ENCODE peak calls at places on chromosomes 12 and 14, in ten cellular contexts. S is body of pancreas, G is testis, I is thyroid gland, U is K562, F is heart left ventricle, O is prostate gland, V is uterus, K is stomach, J is esophagus muscularis mucosa. W is an unnamed sample.

GRCh38 chr12:52234226-52234810 is 1.3 kb downstream of the KRT7 start:
- DNase-seq in S (no peak), G (no peak), I (peak; percentile 26), U (no peak), F (no peak), O (no peak), V (no peak), K (no peak), J (no peak), W (no peak)

GRCh38 chr12:20350495-20350894 is 17.8 kb upstream of the PDE3A start:
- DNase-seq in S (no peak), G (no peak), I (no peak), U (no peak), F (no peak), O (no peak), V (no peak), K (no peak), J (no peak), W (no peak)

GRCh38 chr14:58566979-58567378 is 70.8 kb upstream of the DACT1 start:
- DNase-seq in S (no peak), G (no peak), I (no peak), U (no peak), F (no peak), O (no peak), V (no peak), K (no peak), J (no peak), W (no peak)

GRCh38 chr12:28242129-28242887 is 52.1 kb downstream of the CCDC91 start:
- DNase-seq in S (no peak), G (no peak), I (peak; percentile 19), U (peak; percentile 89), F (no peak), O (no peak), V (no peak), K (no peak), J (no peak), W (no peak)

GRCh38 chr12:114003286-114003685 is 37.2 kb upstream of the RBM19 start:
- DNase-seq in S (no peak), G (no peak), I (no peak), U (no peak), F (no peak), O (no peak), V (no peak), K (no peak), J (no peak), W (no peak)

GRCh38 chr12:76495556-76495955 is 64.0 kb downstream of the OSBPL8 start:
- DNase-seq in S (no peak), G (no peak), I (no peak), U (no peak), F (no peak), O (no peak), V (no peak), K (no peak), J (no peak), W (no peak)

GRCh38 chr14:30582376-30582775 is 23.4 kb downstream of the G2E3 start:
- DNase-seq in S (no peak), G (no peak), I (no peak), U (no peak), F (no peak), O (no peak), V (no peak), K (no peak), J (no peak), W (no peak)

GRCh38 chr14:102279282-102279681 is 25.7 kb downstream of the MOK start:
- DNase-seq in S (no peak), G (no peak), I (no peak), U (no peak), F (no peak), O (no peak), V (no peak), K (no peak), J (no peak), W (no peak)

GRCh38 chr14:91417983-91418386 is 365 bp upstream of the CCDC88C start:
- DNase-seq in S (peak; percentile 46), G (peak; percentile 41), I (no peak), U (peak; percentile 64), F (no peak), O (no peak), V (no peak), K (peak; percentile 61), J (no peak), W (no peak)

GRCh38 chr14:105207460-105207901 is 26.4 kb upstream of the NUDT14 start:
- DNase-seq in S (no peak), G (no peak), I (no peak), U (no peak), F (peak; percentile 79), O (no peak), V (no peak), K (no peak), J (no peak), W (no peak)
- TF ChIP-seq CTCF in S (no peak), G (no peak), I (no peak), U (no peak), F (no peak), O (no peak), V (no peak), K (no peak), J (no peak), W (no peak)

GRCh38 chr14:81534510-81535074 is 939 bp upstream of the SEL1L start:
- DNase-seq in S (no peak), G (no peak), I (no peak), U (no peak), F (no peak), O (no peak), V (no peak), K (no peak), J (no peak), W (no peak)

GRCh38 chr14:81536125-81536771 is 2.6 kb upstream of the SEL1L start:
- DNase-seq in S (peak; percentile 52), G (no peak), I (no peak), U (no peak), F (no peak), O (peak; percentile 19), V (no peak), K (no peak), J (no peak), W (no peak)

GRCh38 chr14:81533212-81533535 is 479 bp downstream of the SEL1L start:
- DNase-seq in S (no peak), G (no peak), I (no peak), U (peak; percentile 6), F (no peak), O (no peak), V (no peak), K (no peak), J (no peak), W (no peak)

GRCh38 chr14:81535399-81536124 is 1.9 kb upstream of the SEL1L start:
- DNase-seq in S (no peak), G (no peak), I (no peak), U (no peak), F (no peak), O (no peak), V (no peak), K (no peak), J (no peak), W (no peak)

DNA sequence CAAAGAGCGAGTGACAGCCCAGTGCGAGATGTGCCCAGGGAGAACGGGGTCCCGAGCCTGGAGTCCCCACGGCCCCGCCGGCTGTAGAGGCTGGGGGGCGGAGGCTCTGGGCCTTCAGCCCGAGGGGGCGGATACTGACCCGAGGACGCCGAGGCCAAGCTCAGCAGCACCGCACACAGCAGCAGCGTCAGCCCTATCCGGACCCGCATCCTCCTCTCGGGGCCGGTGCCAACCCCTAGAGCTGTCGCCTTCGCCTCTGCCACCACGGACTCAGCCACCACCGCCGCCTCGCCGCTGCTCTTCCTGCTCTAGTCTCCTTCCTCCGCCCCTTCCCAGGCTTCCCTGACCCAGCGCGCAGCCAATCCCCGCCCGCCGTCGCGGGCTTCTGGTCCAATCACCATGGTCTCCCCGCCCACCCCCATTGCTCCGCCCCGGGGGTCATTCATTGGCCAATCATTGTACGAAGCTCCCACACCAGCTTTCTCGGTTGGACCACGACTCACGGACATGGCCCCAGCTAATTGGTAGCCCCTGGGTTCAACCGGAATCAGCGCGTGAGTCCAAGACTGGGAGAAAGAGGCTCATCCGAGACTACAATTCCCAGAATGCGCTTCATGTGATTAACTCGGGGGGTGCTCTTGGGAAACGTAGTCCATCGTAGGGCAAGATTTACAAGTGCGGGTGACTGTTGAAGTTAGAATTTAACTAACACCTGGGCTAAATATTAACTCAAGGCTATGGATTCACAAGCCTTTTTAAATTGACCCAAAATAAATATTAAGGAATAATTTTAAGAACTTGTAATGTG is at the start of gene SEL1L:
- DNase-seq in S (peak; percentile 100), G (peak; percentile 100), I (peak; percentile 100), U (peak; percentile 98), F (peak; percentile 100), O (peak; percentile 100), V (peak; percentile 99), K (peak; percentile 99), J (peak; percentile 100), W (peak; percentile 100)
- TF ChIP-seq POLR2A in S (peak; percentile 99), G (peak; percentile 49), I (peak; percentile 85), U (peak; percentile 77), F (peak; percentile 88), O (peak; percentile 77), V (peak; percentile 27), K (peak; percentile 44), J (peak; percentile 67), W (peak; percentile 91)

DNA sequence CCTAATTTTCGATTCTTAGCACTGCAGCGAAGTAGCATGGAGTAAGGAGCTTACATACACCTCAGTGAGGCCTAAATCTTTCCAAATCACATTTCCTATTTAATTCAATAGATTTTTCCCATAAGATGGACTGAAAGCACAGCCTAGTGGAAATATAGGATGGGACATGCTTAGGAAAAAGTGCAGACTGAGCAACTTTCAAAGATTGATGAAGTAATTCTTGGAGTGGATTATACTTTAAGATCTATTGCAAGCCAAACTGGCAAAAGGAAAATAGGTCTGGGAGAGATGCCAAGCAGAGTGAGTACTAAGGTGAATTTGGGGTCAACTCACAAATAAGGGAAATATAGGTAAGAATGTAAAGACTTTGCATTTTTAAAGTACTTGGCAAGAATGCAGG is 170.3 kb upstream of the FOXG1 start:
- DNase-seq in S (no peak), G (no peak), I (no peak), U (no peak), F (no peak), O (no peak), V (no peak), K (no peak), J (no peak), W (no peak)
- TF ChIP-seq CTCF in S (no peak), G (no peak), I (no peak), U (no peak), F (no peak), O (no peak), V (no peak), K (no peak), J (no peak), W (no peak)

DNA sequence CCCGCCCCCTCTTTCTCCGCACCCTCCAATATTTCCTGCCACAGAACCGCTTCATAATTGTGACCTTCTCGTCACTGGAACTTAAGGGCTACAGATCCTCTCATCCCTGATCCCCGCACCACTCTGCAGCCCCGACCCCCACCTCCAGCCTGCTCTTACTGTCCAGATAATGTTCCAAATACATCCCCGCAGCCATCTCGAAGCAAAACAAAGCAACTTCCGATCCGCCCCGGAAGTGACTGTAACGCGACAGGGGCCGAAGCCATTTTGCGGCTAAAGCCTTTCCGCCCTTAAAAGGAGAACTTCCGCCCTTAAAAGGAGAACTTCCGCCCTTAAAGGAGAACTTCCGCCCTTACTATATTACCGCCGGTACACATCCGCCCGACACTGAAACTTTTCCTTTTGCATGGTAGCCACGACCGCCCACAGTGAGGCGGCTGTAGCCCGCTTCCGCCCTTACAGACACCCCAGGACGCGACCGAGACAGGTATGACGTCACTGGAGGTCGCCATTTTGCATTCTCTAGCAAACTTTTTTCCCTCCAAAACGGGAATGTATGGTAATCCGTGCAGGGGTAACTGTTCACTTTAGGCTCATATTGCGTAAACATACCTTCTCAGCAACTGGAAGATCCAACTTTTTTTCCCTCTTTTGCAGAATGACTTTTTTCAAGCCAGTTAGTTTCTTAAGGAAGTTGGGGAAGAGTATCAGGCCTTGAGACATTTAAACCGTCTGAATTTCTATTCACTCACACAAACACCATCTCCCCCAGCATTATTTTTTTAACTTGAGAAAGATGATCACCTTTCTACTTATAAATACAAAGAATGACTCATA is at the start of gene ING4:
- DNase-seq in S (peak; percentile 98), G (peak; percentile 100), I (peak; percentile 99), U (peak; percentile 98), F (peak; percentile 98), O (peak; percentile 100), V (peak; percentile 99), K (peak; percentile 98), J (peak; percentile 99), W (peak; percentile 97)
- TF ChIP-seq POLR2A in S (peak; percentile 56), G (no peak), I (peak; percentile 45), U (peak; percentile 72), F (no peak), O (peak; percentile 45), V (peak; percentile 6), K (no peak), J (no peak), W (no peak)